ENCODE peak calls at places on chromosomes 7 and 10, in nine cellular contexts. Y is endothelial cell, S is amniotic stem cell, Z is NCI-H1092 treated with DMSO at 0.1 percent for 48 hours, J is hepatocyte, R is iPS DF 6.9, P is mammary epithelial cell, Q is fibroblast of mammary gland, K is choroid plexus epithelial cell. U is an unnamed sample.

GRCh38 chr10:17533731-17534130 is 79.3 kb upstream of the ST8SIA6 start:
- DNase-seq in R (no peak), Q (peak; percentile 25), P (peak; percentile 79), Y (no peak), Z (no peak), J (no peak), K (no peak), S (no peak), U (no peak)

GRCh38 chr10:26939290-26939956 is 78.7 kb upstream of the ABI1 start:
- DNase-seq in Q (no peak), Z (no peak), Y (no peak), S (no peak), K (no peak), J (no peak), P (no peak), R (no peak), U (no peak)

GRCh38 chr7:73773700-73774517 is 3.8 kb upstream of the CLDN3 start:
- DNase-seq in Y (no peak), S (no peak), P (no peak), Q (no peak), J (no peak), Z (no peak), R (no peak), K (no peak), U (peak; percentile 88)

GRCh38 chr10:49741108-49741995 is 20.8 kb downstream of the OGDHL start:
- DNase-seq in P (no peak), K (no peak), Q (peak; percentile 2), S (no peak), Z (no peak), J (no peak), R (no peak), Y (no peak), U (no peak)

GRCh38 chr7:84107259-84107658 is 87.3 kb downstream of the SEMA3A start:
- DNase-seq in P (no peak), K (no peak), Z (no peak), Y (no peak), R (no peak), J (no peak), Q (no peak), S (no peak), U (no peak)

GRCh38 chr7:7103343-7104313 is 78.7 kb upstream of the C1GALT1 start:
- DNase-seq in R (no peak), S (peak; percentile 20), P (peak; percentile 58), J (peak; percentile 64), K (peak; percentile 88), Y (no peak), Q (peak; percentile 83), Z (peak; percentile 81), U (no peak)

GRCh38 chr10:121527690-121528089 is 70.6 kb downstream of the FGFR2 start:
- DNase-seq in S (no peak), J (peak; percentile 85), Z (peak; percentile 48), Y (no peak), R (no peak), Q (no peak), P (peak; percentile 48), K (peak; percentile 54), U (no peak)

GRCh38 chr10:131663411-131663810 is 237.4 kb upstream of the PPP2R2D start:
- DNase-seq in Q (no peak), K (no peak), R (no peak), Y (no peak), J (no peak), Z (no peak), S (no peak), P (no peak), U (no peak)

GRCh38 chr10:23310443-23310842 is 34.2 kb downstream of the C10orf67 start:
- DNase-seq in Z (no peak), J (no peak), Y (no peak), P (no peak), Q (no peak), R (no peak), S (no peak), K (peak; percentile 6), U (no peak)